ENCODE peak calls at places on chromosomes 2 and 18, in eight cellular contexts. P is A172; W is A549; K is stimulated activated CD4-positive, alpha-beta T cell treated with anti-CD3 and anti-CD28 coated beads, Interleukin-2, amount 100 ng/mL, for 48 hours; V is Caki2; E is cortex of kidney; R is iPS-NIHi11; D is AML-193. T is an unnamed sample.

GRCh38 chr18:62566199-62566598 is 43.4 kb downstream of the ZCCHC2 start:
- DNase-seq in P (no peak), W (peak), K (no peak), V (peak), E (no peak), R (peak), D (peak), T (peak)

GRCh38 chr2:219352448-219353023 is 20.0 kb upstream of the RESP18 start:
- DNase-seq in P (peak), W (peak), K (peak), V (peak), E (no peak), R (peak), D (peak), T (peak)

GRCh38 chr18:68436485-68436884 is 278.4 kb downstream of the TMX3 start:
- DNase-seq in P (no peak), W (no peak), K (no peak), V (no peak), E (no peak), R (no peak), D (no peak), T (peak)

GRCh38 chr2:232219496-232219870 is 159.1 kb upstream of the ALPP start:
- DNase-seq in P (no peak), W (no peak), K (no peak), V (no peak), E (no peak), R (no peak), D (peak), T (no peak)

GRCh38 chr2:33529771-33530481 is 53.5 kb downstream of the RASGRP3 start:
- DNase-seq in P (peak), W (peak), K (no peak), V (no peak), E (no peak), R (no peak), D (no peak), T (no peak)

GRCh38 chr18:64717026-64717425 is 568.1 kb upstream of the LINC00305 start:
- DNase-seq in P (peak), W (no peak), K (no peak), V (no peak), E (no peak), R (no peak), D (no peak), T (peak)

GRCh38 chr2:130766711-130767407 is 11.5 kb downstream of the AMER3 start:
- DNase-seq in P (no peak), W (no peak), K (no peak), V (no peak), E (no peak), R (no peak), D (no peak), T (no peak)

GRCh38 chr2:100145893-100146753 is 3.7 kb upstream of the AFF3 start:
- DNase-seq in P (no peak), W (no peak), K (no peak), V (no peak), E (no peak), R (no peak), D (no peak), T (no peak)

GRCh38 chr2:113223813-113224212 is 50.0 kb downstream of the PSD4 start:
- DNase-seq in P (no peak), W (no peak), K (no peak), V (no peak), E (no peak), R (no peak), D (no peak), T (no peak)

GRCh38 chr18:33960393-33960792 is 264.3 kb downstream of the NOL4 start:
- DNase-seq in P (no peak), W (no peak), K (no peak), V (no peak), E (no peak), R (no peak), D (no peak), T (peak)

GRCh38 chr2:137302957-137303356 is 537.6 kb downstream of the THSD7B start:
- DNase-seq in P (no peak), W (no peak), K (no peak), V (no peak), E (no peak), R (no peak), D (no peak), T (no peak)

GRCh38 chr2:74991977-74992376 is 33.5 kb downstream of the POLE4 start:
- DNase-seq in P (no peak), W (no peak), K (no peak), V (no peak), E (no peak), R (no peak), D (no peak), T (no peak)

GRCh38 chr18:45325791-45326190 is 289.5 kb upstream of the SLC14A2 start:
- DNase-seq in P (no peak), W (no peak), K (no peak), V (peak), E (no peak), R (peak), D (no peak), T (no peak)

GRCh38 chr18:79523738-79524180 is 128.0 kb downstream of the NFATC1 start:
- DNase-seq in P (peak), W (no peak), K (peak), V (no peak), E (no peak), R (no peak), D (peak), T (no peak)

GRCh38 chr2:197599285-197599965 is 76.0 kb downstream of the RFTN2 start:
- DNase-seq in P (peak), W (peak), K (peak), V (no peak), E (no peak), R (peak), D (peak), T (peak)

GRCh38 chr18:79394438-79395307 is 1.1 kb upstream of the NFATC1 start:
- DNase-seq in P (no peak), W (no peak), K (peak), V (peak), E (no peak), R (peak), D (no peak), T (peak)

GRCh38 chr2:133411857-133412256 is 156.4 kb downstream of the NCKAP5 start:
- DNase-seq in P (no peak), W (no peak), K (no peak), V (no peak), E (no peak), R (peak), D (no peak), T (no peak)

GRCh38 chr2:112836695-112837117 is at the start of gene IL1B:
- DNase-seq in P (peak), W (no peak), K (no peak), V (no peak), E (no peak), R (no peak), D (peak), T (no peak)

GRCh38 chr2:114752425-114752824 is 310.0 kb downstream of the DPP10 start:
- DNase-seq in P (no peak), W (no peak), K (no peak), V (no peak), E (no peak), R (no peak), D (no peak), T (peak)

GRCh38 chr2:135993421-135993820 is 8.0 kb upstream of the DARS1 start:
- DNase-seq in P (no peak), W (no peak), K (no peak), V (no peak), E (no peak), R (no peak), D (no peak), T (no peak)

GRCh38 chr2:176466918-176467452 is 197.7 kb downstream of the MTX2 start:
- DNase-seq in P (no peak), W (no peak), K (no peak), V (no peak), E (no peak), R (no peak), D (no peak), T (no peak)

GRCh38 chr2:26269571-26270170 is 24.9 kb downstream of the HADHB start:
- DNase-seq in P (no peak), W (no peak), K (no peak), V (no peak), E (no peak), R (no peak), D (no peak), T (no peak)

GRCh38 chr2:25590921-25591505 is 82.4 kb downstream of the DTNB start:
- DNase-seq in P (no peak), W (no peak), K (no peak), V (no peak), E (no peak), R (no peak), D (no peak), T (no peak)

GRCh38 chr2:230924470-230925341 is at the start of gene GPR55:
- DNase-seq in P (no peak), W (peak), K (peak), V (no peak), E (no peak), R (peak), D (peak), T (peak)

GRCh38 chr2:156356006-156356764 is 23.7 kb upstream of the NR4A2 start:
- DNase-seq in P (peak), W (no peak), K (no peak), V (no peak), E (no peak), R (no peak), D (no peak), T (no peak)

GRCh38 chr2:30398488-30398887 is 48.6 kb upstream of the LCLAT1 start:
- DNase-seq in P (no peak), W (no peak), K (no peak), V (no peak), E (no peak), R (no peak), D (no peak), T (no peak)

GRCh38 chr2:48694143-48694542 is 61.4 kb downstream of the LHCGR start:
- DNase-seq in P (no peak), W (no peak), K (no peak), V (no peak), E (no peak), R (no peak), D (no peak), T (no peak)

T was measured in DMS53.